ENCODE peak calls at places on chromosomes 16 and 17, in six cellular contexts. One of them, this sample, is unnamed.

GRCh38 chr17:46733837-46734516 is 84.5 kb downstream of the WNT3 start:
- DNase-seq in naive thymus-derived CD4-positive, alpha-beta T cell: no peak
- DNase-seq in pons: no peak
- DNase-seq in glomerular endothelial cell: no peak
- DNase-seq in stimulated activated CD8-positive, alpha-beta memory T cell treated with anti-CD3 and anti-CD28 coated beads, Interleukin-4, amount 100 ng/mL, for 24 hours: no peak
- DNase-seq in GM13976: no peak
- DNase-seq in this sample: peak

GRCh38 chr17:32596666-32597065 is 109.9 kb downstream of the CDK5R1 start:
- DNase-seq in naive thymus-derived CD4-positive, alpha-beta T cell: no peak
- DNase-seq in pons: no peak
- DNase-seq in glomerular endothelial cell: no peak
- DNase-seq in stimulated activated CD8-positive, alpha-beta memory T cell treated with anti-CD3 and anti-CD28 coated beads, Interleukin-4, amount 100 ng/mL, for 24 hours: no peak
- DNase-seq in GM13976: peak
- DNase-seq in this sample: no peak

GRCh38 chr17:44733753-44734152 is 25.0 kb upstream of the ADAM11 start:
- DNase-seq in naive thymus-derived CD4-positive, alpha-beta T cell: no peak
- DNase-seq in pons: no peak
- DNase-seq in glomerular endothelial cell: no peak
- DNase-seq in stimulated activated CD8-positive, alpha-beta memory T cell treated with anti-CD3 and anti-CD28 coated beads, Interleukin-4, amount 100 ng/mL, for 24 hours: no peak
- DNase-seq in GM13976: no peak
- DNase-seq in this sample: no peak

GRCh38 chr16:69935278-69935711 is 15.8 kb upstream of the CLEC18A start:
- DNase-seq in naive thymus-derived CD4-positive, alpha-beta T cell: no peak
- DNase-seq in pons: no peak
- DNase-seq in glomerular endothelial cell: no peak
- DNase-seq in stimulated activated CD8-positive, alpha-beta memory T cell treated with anti-CD3 and anti-CD28 coated beads, Interleukin-4, amount 100 ng/mL, for 24 hours: no peak
- DNase-seq in GM13976: no peak
- DNase-seq in this sample: no peak

GRCh38 chr17:74986206-74986576 is 1.2 kb upstream of the CDR2L start:
- DNase-seq in naive thymus-derived CD4-positive, alpha-beta T cell: no peak
- DNase-seq in pons: no peak
- DNase-seq in glomerular endothelial cell: no peak
- DNase-seq in stimulated activated CD8-positive, alpha-beta memory T cell treated with anti-CD3 and anti-CD28 coated beads, Interleukin-4, amount 100 ng/mL, for 24 hours: no peak
- DNase-seq in GM13976: no peak
- DNase-seq in this sample: no peak

GRCh38 chr16:20904507-20905079 is 4.0 kb downstream of the LYRM1 start:
- DNase-seq in naive thymus-derived CD4-positive, alpha-beta T cell: peak
- DNase-seq in pons: peak
- DNase-seq in glomerular endothelial cell: peak
- DNase-seq in stimulated activated CD8-positive, alpha-beta memory T cell treated with anti-CD3 and anti-CD28 coated beads, Interleukin-4, amount 100 ng/mL, for 24 hours: no peak
- DNase-seq in GM13976: peak
- DNase-seq in this sample: peak

GRCh38 chr17:2064980-2065785 is 10.3 kb downstream of the HIC1 start:
- DNase-seq in naive thymus-derived CD4-positive, alpha-beta T cell: no peak
- DNase-seq in pons: no peak
- DNase-seq in glomerular endothelial cell: no peak
- DNase-seq in stimulated activated CD8-positive, alpha-beta memory T cell treated with anti-CD3 and anti-CD28 coated beads, Interleukin-4, amount 100 ng/mL, for 24 hours: peak
- DNase-seq in GM13976: peak
- DNase-seq in this sample: no peak

GRCh38 chr17:74737299-74738050 is 419 bp downstream of the RAB37 start:
- DNase-seq in naive thymus-derived CD4-positive, alpha-beta T cell: peak
- DNase-seq in pons: no peak
- DNase-seq in glomerular endothelial cell: no peak
- DNase-seq in stimulated activated CD8-positive, alpha-beta memory T cell treated with anti-CD3 and anti-CD28 coated beads, Interleukin-4, amount 100 ng/mL, for 24 hours: no peak
- DNase-seq in GM13976: peak
- DNase-seq in this sample: no peak

GRCh38 chr17:65359016-65359415 is 202.4 kb downstream of the AXIN2 start:
- DNase-seq in naive thymus-derived CD4-positive, alpha-beta T cell: no peak
- DNase-seq in pons: no peak
- DNase-seq in glomerular endothelial cell: peak
- DNase-seq in stimulated activated CD8-positive, alpha-beta memory T cell treated with anti-CD3 and anti-CD28 coated beads, Interleukin-4, amount 100 ng/mL, for 24 hours: peak
- DNase-seq in GM13976: no peak
- DNase-seq in this sample: peak

GRCh38 chr17:49290690-49291326 is 60.2 kb upstream of the PHOSPHO1 start:
- DNase-seq in naive thymus-derived CD4-positive, alpha-beta T cell: peak
- DNase-seq in pons: peak
- DNase-seq in glomerular endothelial cell: peak
- DNase-seq in stimulated activated CD8-positive, alpha-beta memory T cell treated with anti-CD3 and anti-CD28 coated beads, Interleukin-4, amount 100 ng/mL, for 24 hours: no peak
- DNase-seq in GM13976: peak
- DNase-seq in this sample: no peak

This sample was measured in AG09309.